ENCODE peak calls at places on chromosomes 2 and 18, in six cellular contexts. One of them, this sample, is unnamed.

GRCh38 chr18:79803611-79804051 is 5.9 kb downstream of the KCNG2 start:
- DNase-seq in H9: no peak
- DNase-seq in IMR-90: no peak
- DNase-seq in H1: no peak
- DNase-seq in mesenchymal stem cell: no peak
- DNase-seq in neuronal stem cell: no peak
- DNase-seq in this sample: no peak

GRCh38 chr2:28684142-28684858 is 67.3 kb upstream of the PPP1CB start:
- DNase-seq in H9: no peak
- DNase-seq in IMR-90: no peak
- DNase-seq in H1: no peak
- DNase-seq in mesenchymal stem cell: no peak
- DNase-seq in neuronal stem cell: no peak
- DNase-seq in this sample: peak; percentile 69

GRCh38 chr2:239959059-239959971 is 65.8 kb downstream of the NDUFA10 start:
- DNase-seq in H9: no peak
- DNase-seq in IMR-90: peak; percentile 15
- DNase-seq in H1: no peak
- DNase-seq in mesenchymal stem cell: no peak
- DNase-seq in neuronal stem cell: no peak
- DNase-seq in this sample: no peak

GRCh38 chr2:200032895-200033294 is 77.5 kb downstream of the MAIP1 start:
- DNase-seq in H9: no peak
- DNase-seq in IMR-90: no peak
- DNase-seq in H1: no peak
- DNase-seq in mesenchymal stem cell: no peak
- DNase-seq in neuronal stem cell: no peak
- DNase-seq in this sample: no peak

GRCh38 chr2:196989496-196989895 is 63.0 kb upstream of the PGAP1 start:
- DNase-seq in H9: no peak
- DNase-seq in IMR-90: no peak
- DNase-seq in H1: no peak
- DNase-seq in mesenchymal stem cell: no peak
- DNase-seq in neuronal stem cell: no peak
- DNase-seq in this sample: no peak

GRCh38 chr2:108621087-108621559 is 86.9 kb downstream of the LIMS1 start:
- DNase-seq in H9: peak; percentile 76
- DNase-seq in IMR-90: peak; percentile 46
- DNase-seq in H1: peak; percentile 58
- DNase-seq in mesenchymal stem cell: peak; percentile 57
- DNase-seq in neuronal stem cell: no peak
- DNase-seq in this sample: peak; percentile 95

GRCh38 chr18:68847219-68847860 is 49.5 kb downstream of the CCDC102B start:
- DNase-seq in H9: no peak
- DNase-seq in IMR-90: peak; percentile 63
- DNase-seq in H1: no peak
- DNase-seq in mesenchymal stem cell: peak; percentile 46
- DNase-seq in neuronal stem cell: no peak
- DNase-seq in this sample: peak; percentile 20

GRCh38 chr2:188713961-188714360 is 260.2 kb upstream of the COL3A1 start:
- DNase-seq in H9: no peak
- DNase-seq in IMR-90: no peak
- DNase-seq in H1: no peak
- DNase-seq in mesenchymal stem cell: no peak
- DNase-seq in neuronal stem cell: no peak
- DNase-seq in this sample: no peak

GRCh38 chr2:230925443-230925878 is 419 bp upstream of the GPR55 start:
- DNase-seq in H9: peak; percentile 20
- DNase-seq in IMR-90: no peak
- DNase-seq in H1: no peak
- DNase-seq in mesenchymal stem cell: no peak
- DNase-seq in neuronal stem cell: no peak
- DNase-seq in this sample: no peak

GRCh38 chr18:55494899-55495298 is 93.1 kb downstream of the TCF4 start:
- DNase-seq in H9: no peak
- DNase-seq in IMR-90: peak; percentile 81
- DNase-seq in H1: no peak
- DNase-seq in mesenchymal stem cell: no peak
- DNase-seq in neuronal stem cell: no peak
- DNase-seq in this sample: no peak

GRCh38 chr18:63783394-63783793 is 8.2 kb downstream of the SERPINB7 start:
- DNase-seq in H9: peak; percentile 43
- DNase-seq in IMR-90: no peak
- DNase-seq in H1: no peak
- DNase-seq in mesenchymal stem cell: no peak
- DNase-seq in neuronal stem cell: no peak
- DNase-seq in this sample: peak; percentile 55

DNA sequence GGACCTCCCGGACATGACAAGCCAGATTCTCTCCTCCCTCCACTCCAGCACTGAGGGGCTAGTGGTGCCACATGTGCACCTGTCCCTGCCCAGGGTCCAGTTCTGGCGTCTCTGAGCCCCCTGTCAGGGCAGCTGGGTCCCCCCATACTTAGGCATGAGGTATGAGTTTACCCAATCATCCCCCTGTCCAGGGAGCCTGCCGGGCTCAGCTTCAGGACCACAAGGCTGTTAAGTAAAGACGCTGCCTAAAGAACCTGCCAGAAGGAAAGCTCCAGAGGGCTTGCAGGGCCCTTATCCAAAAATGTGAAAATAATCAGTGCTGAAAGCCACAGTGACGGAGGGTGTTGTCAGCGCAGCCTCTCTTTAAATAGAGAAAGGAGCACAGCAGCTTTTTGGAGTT is 40.0 kb downstream of the SH3BP4 start:
- DNase-seq in H9: no peak
- DNase-seq in IMR-90: no peak
- DNase-seq in H1: no peak
- DNase-seq in mesenchymal stem cell: no peak
- DNase-seq in neuronal stem cell: no peak
- DNase-seq in this sample: no peak
- H3K4me1 ChIP-seq in H9: peaks cover 5% of the 10 kb centered on the region
- H3K4me1 ChIP-seq in IMR-90: peaks cover 64% of the 10 kb centered on the region
- H3K4me1 ChIP-seq in H1: peaks cover 3% of the 10 kb centered on the region
- H3K4me1 ChIP-seq in mesenchymal stem cell: peaks cover 55% of the 10 kb centered on the region
- H3K4me1 ChIP-seq in neuronal stem cell: peaks cover 34% of the 10 kb centered on the region
- H3K4me1 ChIP-seq in this sample: peaks cover 16% of the 10 kb centered on the region

GRCh38 chr18:23578891-23579653 is 7.2 kb downstream of the NPC1 start:
- DNase-seq in H9: no peak
- DNase-seq in IMR-90: peak; percentile 49
- DNase-seq in H1: no peak
- DNase-seq in mesenchymal stem cell: peak; percentile 75
- DNase-seq in neuronal stem cell: no peak
- DNase-seq in this sample: no peak
- H3K23ac ChIP-seq in H9: no peak overlapping the region
- H3K23ac ChIP-seq in IMR-90: no peak overlapping the region
- H3K23ac ChIP-seq in H1: no peak overlapping the region
- H3K23ac ChIP-seq in mesenchymal stem cell: no peak overlapping the region
- H3K23ac ChIP-seq in neuronal stem cell: no peak overlapping the region
- H3K23ac ChIP-seq in this sample: no peak overlapping the region

DNA sequence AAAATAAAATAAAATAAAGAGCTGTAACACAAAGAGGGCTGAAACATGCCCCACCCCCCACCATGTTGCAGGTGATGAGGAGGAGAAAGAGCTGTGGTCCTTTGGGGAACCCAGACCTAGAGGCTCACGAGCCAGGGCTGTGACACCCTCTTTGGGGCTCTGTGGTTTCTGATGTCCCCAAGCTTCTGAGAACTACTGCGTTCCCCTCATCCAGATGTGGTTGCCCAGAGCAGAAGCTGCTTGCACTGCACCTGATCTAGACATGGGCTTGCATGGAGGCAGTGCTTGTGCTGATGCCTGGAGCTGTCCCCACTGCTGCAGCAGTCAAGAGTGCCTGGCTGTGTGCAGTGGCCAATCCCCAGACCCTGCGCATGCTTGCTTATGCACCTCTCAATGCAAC is 687.9 kb upstream of the ACVR2A start:
- DNase-seq in H9: no peak
- DNase-seq in IMR-90: no peak
- DNase-seq in H1: no peak
- DNase-seq in mesenchymal stem cell: no peak
- DNase-seq in neuronal stem cell: no peak
- DNase-seq in this sample: no peak
- H4K8ac ChIP-seq in H9: no peak overlapping the region
- H4K8ac ChIP-seq in IMR-90: no peak overlapping the region
- H4K8ac ChIP-seq in H1: no peak overlapping the region
- H4K8ac ChIP-seq in mesenchymal stem cell: no peak overlapping the region
- H4K8ac ChIP-seq in neuronal stem cell: no peak overlapping the region
- H4K8ac ChIP-seq in this sample: no peak overlapping the region

DNA sequence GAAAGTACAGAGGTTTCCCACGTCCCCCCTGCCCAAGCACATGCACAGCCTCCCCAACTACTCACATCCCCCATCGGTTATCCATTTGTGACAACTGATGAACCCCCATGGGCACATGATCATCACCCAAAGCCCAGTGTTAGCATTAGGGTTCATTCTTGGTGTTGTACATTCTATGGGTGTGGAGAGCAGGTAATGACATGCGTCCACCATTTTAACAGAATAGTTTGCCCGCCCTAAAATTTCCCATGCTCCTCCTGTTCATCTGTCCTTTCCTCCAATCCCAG is 74.3 kb downstream of the LONRF2 start:
- DNase-seq in H9: no peak
- DNase-seq in IMR-90: no peak
- DNase-seq in H1: no peak
- DNase-seq in mesenchymal stem cell: no peak
- DNase-seq in neuronal stem cell: no peak
- DNase-seq in this sample: no peak
- H3K4me1 ChIP-seq in H9: no peaks in the 10 kb centered on the region
- H3K4me1 ChIP-seq in IMR-90: peaks cover 9% of the 10 kb centered on the region
- H3K4me1 ChIP-seq in H1: no peaks in the 10 kb centered on the region
- H3K4me1 ChIP-seq in mesenchymal stem cell: peaks cover 7% of the 10 kb centered on the region
- H3K4me1 ChIP-seq in neuronal stem cell: no peaks in the 10 kb centered on the region
- H3K4me1 ChIP-seq in this sample: no peaks in the 10 kb centered on the region

DNA sequence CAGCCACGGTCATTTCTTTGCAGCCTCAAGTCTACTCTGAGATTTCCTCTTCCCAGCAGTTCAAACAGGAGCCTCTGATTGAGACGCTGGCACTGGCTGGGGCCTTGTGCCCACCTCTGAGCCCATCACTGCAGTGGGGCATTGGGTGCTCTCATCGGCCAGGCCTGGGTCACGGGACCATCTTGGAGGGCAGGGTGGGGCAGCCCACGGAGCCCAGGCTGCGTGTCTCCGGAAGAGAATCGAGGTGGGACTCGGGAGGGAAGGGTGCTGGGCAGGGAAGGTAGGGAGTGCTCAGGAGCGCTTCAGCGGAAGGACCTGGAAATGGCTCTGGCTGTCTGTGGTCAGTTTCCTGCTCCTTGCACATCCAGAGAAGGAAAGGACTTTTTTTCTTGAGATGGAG is 82.4 kb downstream of the RTP5 start:
- DNase-seq in H9: no peak
- DNase-seq in IMR-90: no peak
- DNase-seq in H1: no peak
- DNase-seq in mesenchymal stem cell: no peak
- DNase-seq in neuronal stem cell: no peak
- DNase-seq in this sample: no peak
- H3K23ac ChIP-seq in H9: no peak overlapping the region
- H3K23ac ChIP-seq in IMR-90: no peak overlapping the region
- H3K23ac ChIP-seq in H1: no peak overlapping the region
- H3K23ac ChIP-seq in mesenchymal stem cell: no peak overlapping the region
- H3K23ac ChIP-seq in neuronal stem cell: no peak overlapping the region
- H3K23ac ChIP-seq in this sample: no peak overlapping the region

DNA sequence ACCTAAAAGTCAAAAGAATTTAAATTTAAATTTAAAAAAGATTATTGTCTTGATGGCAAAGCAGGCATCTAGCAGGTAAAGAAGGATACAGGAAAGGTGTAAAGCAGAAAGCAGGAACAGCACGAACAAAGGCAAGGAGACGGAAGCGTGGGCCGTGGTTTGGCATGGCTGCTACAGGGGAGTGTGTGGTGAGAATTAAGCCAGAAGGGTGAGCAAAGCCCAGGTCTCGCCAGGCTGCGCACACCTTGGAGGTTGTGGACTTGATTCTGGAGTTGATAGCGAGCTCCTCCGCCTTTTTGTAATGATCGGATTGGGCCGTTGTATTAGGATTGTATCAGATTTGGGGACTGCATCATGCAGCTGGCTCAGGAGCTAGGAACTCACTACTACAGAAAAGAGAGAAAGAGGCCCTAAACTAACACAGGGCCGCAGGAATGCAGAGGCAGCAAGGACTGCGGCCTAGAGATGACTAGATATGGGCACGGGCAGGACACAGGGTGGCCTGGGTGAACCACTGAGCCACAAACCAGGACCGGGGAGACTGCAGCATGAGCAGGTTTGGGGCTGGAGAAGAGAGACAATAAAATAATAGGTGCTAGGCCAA is 71.4 kb upstream of the TMEM247 start:
- DNase-seq in H9: no peak
- DNase-seq in IMR-90: no peak
- DNase-seq in H1: no peak
- DNase-seq in mesenchymal stem cell: no peak
- DNase-seq in neuronal stem cell: no peak
- DNase-seq in this sample: no peak
- H4K8ac ChIP-seq in H9: no peak overlapping the region
- H4K8ac ChIP-seq in IMR-90: no peak overlapping the region
- H4K8ac ChIP-seq in H1: no peak overlapping the region
- H4K8ac ChIP-seq in mesenchymal stem cell: no peak overlapping the region
- H4K8ac ChIP-seq in neuronal stem cell: no peak overlapping the region
- H4K8ac ChIP-seq in this sample: no peak overlapping the region

GRCh38 chr2:42851740-42852250 is 59.4 kb upstream of the HAAO start:
- DNase-seq in H9: no peak
- DNase-seq in IMR-90: no peak
- DNase-seq in H1: no peak
- DNase-seq in mesenchymal stem cell: no peak
- DNase-seq in neuronal stem cell: no peak
- DNase-seq in this sample: no peak
- H3K4me1 ChIP-seq in H9: no peaks in the 10 kb centered on the region
- H3K4me1 ChIP-seq in IMR-90: peaks cover 7% of the 10 kb centered on the region
- H3K4me1 ChIP-seq in H1: no peaks in the 10 kb centered on the region
- H3K4me1 ChIP-seq in mesenchymal stem cell: peaks cover 29% of the 10 kb centered on the region
- H3K4me1 ChIP-seq in neuronal stem cell: peaks cover 6% of the 10 kb centered on the region
- H3K4me1 ChIP-seq in this sample: peaks cover 2% of the 10 kb centered on the region

GRCh38 chr18:45780568-45780967 is 44.9 kb upstream of the SIGLEC15 start:
- DNase-seq in H9: no peak
- DNase-seq in IMR-90: peak; percentile 28
- DNase-seq in H1: no peak
- DNase-seq in mesenchymal stem cell: no peak
- DNase-seq in neuronal stem cell: no peak
- DNase-seq in this sample: no peak
- H3K23ac ChIP-seq in H9: no peak overlapping the region
- H3K23ac ChIP-seq in IMR-90: peak overlapping the region; percentile 22
- H3K23ac ChIP-seq in H1: no peak overlapping the region
- H3K23ac ChIP-seq in mesenchymal stem cell: no peak overlapping the region
- H3K23ac ChIP-seq in neuronal stem cell: no peak overlapping the region
- H3K23ac ChIP-seq in this sample: no peak overlapping the region

DNA sequence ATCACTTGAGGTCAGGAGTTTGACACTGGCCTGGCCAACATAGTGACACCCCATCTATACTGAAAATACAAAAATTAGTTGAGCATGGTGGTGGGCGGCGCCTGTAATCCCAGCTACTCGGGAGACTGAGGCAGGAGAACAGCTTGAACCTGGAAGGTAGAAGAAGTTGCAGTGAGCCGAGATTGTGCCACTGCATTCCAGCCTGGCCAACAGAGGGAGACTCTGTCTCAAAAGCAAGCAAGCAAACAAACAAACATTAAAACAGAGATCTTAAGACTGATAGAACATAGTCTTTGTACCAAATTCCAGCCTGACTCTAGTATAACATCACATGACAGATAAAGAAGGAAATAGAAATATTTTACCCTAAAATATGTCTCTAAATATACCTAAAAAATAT is 168.1 kb downstream of the PTPRM start:
- DNase-seq in H9: no peak
- DNase-seq in IMR-90: no peak
- DNase-seq in H1: no peak
- DNase-seq in mesenchymal stem cell: no peak
- DNase-seq in neuronal stem cell: no peak
- DNase-seq in this sample: no peak
- H4K8ac ChIP-seq in H9: no peak overlapping the region
- H4K8ac ChIP-seq in IMR-90: no peak overlapping the region
- H4K8ac ChIP-seq in H1: no peak overlapping the region
- H4K8ac ChIP-seq in mesenchymal stem cell: no peak overlapping the region
- H4K8ac ChIP-seq in neuronal stem cell: no peak overlapping the region
- H4K8ac ChIP-seq in this sample: no peak overlapping the region

GRCh38 chr2:62286089-62286785 is 90.3 kb downstream of the B3GNT2 start:
- DNase-seq in H9: no peak
- DNase-seq in IMR-90: no peak
- DNase-seq in H1: no peak
- DNase-seq in mesenchymal stem cell: no peak
- DNase-seq in neuronal stem cell: no peak
- DNase-seq in this sample: no peak
- H3K4me1 ChIP-seq in H9: no peaks in the 10 kb centered on the region
- H3K4me1 ChIP-seq in IMR-90: no peaks in the 10 kb centered on the region
- H3K4me1 ChIP-seq in H1: no peaks in the 10 kb centered on the region
- H3K4me1 ChIP-seq in mesenchymal stem cell: peaks cover 8% of the 10 kb centered on the region
- H3K4me1 ChIP-seq in neuronal stem cell: no peaks in the 10 kb centered on the region
- H3K4me1 ChIP-seq in this sample: peaks cover 2% of the 10 kb centered on the region